ENCODE peak calls at places on chromosome 12, in ten cellular contexts. U, G, T, W, X, A, L, Y, J and P are unnamed samples.

GRCh38 chr12:115916910-115917668 is 360.4 kb downstream of the MED13L start:
- DNase-seq in U (peak), G (peak), T (peak), W (peak), X (no peak), A (peak), L (peak), Y (peak), J (peak), P (peak)

GRCh38 chr12:14510574-14510973 is 57.1 kb downstream of the PLBD1 start:
- DNase-seq in U (no peak), G (no peak), T (no peak), W (no peak), X (no peak), A (no peak), L (no peak), Y (no peak), J (no peak), P (no peak)

GRCh38 chr12:70719672-70720420 is 82.6 kb upstream of the PTPRB start:
- DNase-seq in U (no peak), G (no peak), T (peak), W (peak), X (peak), A (no peak), L (no peak), Y (peak), J (peak), P (peak)

GRCh38 chr12:46219892-46220655 is 48.8 kb downstream of the SLC38A1 start:
- DNase-seq in U (no peak), G (peak), T (no peak), W (peak), X (peak), A (peak), L (no peak), Y (no peak), J (no peak), P (peak)

GRCh38 chr12:7915911-7916403 is 20.0 kb downstream of the SLC2A3 start:
- DNase-seq in U (no peak), G (no peak), T (no peak), W (no peak), X (no peak), A (no peak), L (no peak), Y (no peak), J (no peak), P (no peak)

GRCh38 chr12:58174316-58174715 is 232.9 kb downstream of the ATP23 start:
- DNase-seq in U (no peak), G (no peak), T (no peak), W (no peak), X (no peak), A (no peak), L (no peak), Y (no peak), J (no peak), P (peak)

GRCh38 chr12:25975682-25976081 is 17.2 kb downstream of the RASSF8 start:
- DNase-seq in U (no peak), G (no peak), T (no peak), W (no peak), X (no peak), A (no peak), L (no peak), Y (no peak), J (no peak), P (no peak)

GRCh38 chr12:132052191-132052932 is 91.8 kb downstream of the DDX51 start:
- DNase-seq in U (no peak), G (no peak), T (no peak), W (no peak), X (no peak), A (no peak), L (no peak), Y (no peak), J (no peak), P (no peak)

GRCh38 chr12:114774181-114774580 is 90.2 kb upstream of the TBX3 start:
- DNase-seq in U (no peak), G (no peak), T (no peak), W (peak), X (peak), A (peak), L (no peak), Y (no peak), J (no peak), P (no peak)

GRCh38 chr12:58916891-58917570 is 3.3 kb downstream of the LRIG3 start:
- DNase-seq in U (no peak), G (peak), T (no peak), W (no peak), X (peak), A (no peak), L (peak), Y (no peak), J (no peak), P (peak)

GRCh38 chr12:1047898-1048660 is 57.1 kb downstream of the ERC1 start:
- DNase-seq in U (no peak), G (no peak), T (no peak), W (no peak), X (no peak), A (no peak), L (no peak), Y (no peak), J (no peak), P (peak)

GRCh38 chr12:65925626-65926025 is 101.3 kb downstream of the HMGA2 start:
- DNase-seq in U (no peak), G (no peak), T (no peak), W (no peak), X (no peak), A (no peak), L (no peak), Y (no peak), J (no peak), P (peak)

GRCh38 chr12:53051058-53051880 is 1.4 kb downstream of the TNS2 start:
- DNase-seq in U (peak), G (peak), T (peak), W (peak), X (peak), A (no peak), L (peak), Y (peak), J (peak), P (peak)

GRCh38 chr12:51593539-51593938 is 2.5 kb downstream of the SCN8A start:
- DNase-seq in U (no peak), G (peak), T (no peak), W (no peak), X (peak), A (no peak), L (no peak), Y (no peak), J (peak), P (peak)

GRCh38 chr12:46267618-46268348 is 1.1 kb downstream of the SLC38A1 start:
- DNase-seq in U (peak), G (no peak), T (peak), W (peak), X (peak), A (no peak), L (no peak), Y (no peak), J (no peak), P (peak)

GRCh38 chr12:122965851-122966742 is at the start of gene ABCB9:
- DNase-seq in U (peak), G (peak), T (peak), W (peak), X (peak), A (peak), L (peak), Y (peak), J (peak), P (peak)
- TF ChIP-seq POLR2A in U (no peak), G (peak), T (peak), W (peak), X (peak), A (peak), L (peak), Y (no peak), J (no peak), P (peak)

GRCh38 chr12:93442411-93443340 is 929 bp upstream of the UBE2N start:
- DNase-seq in U (no peak), G (no peak), T (no peak), W (no peak), X (peak), A (no peak), L (no peak), Y (no peak), J (no peak), P (no peak)
- TF ChIP-seq POLR2A in U (peak), G (peak), T (no peak), W (no peak), X (no peak), A (no peak), L (no peak), Y (no peak), J (no peak), P (no peak)

GRCh38 chr12:64549108-64549507 is 61.2 kb upstream of the RASSF3 start:
- DNase-seq in U (no peak), G (no peak), T (no peak), W (no peak), X (no peak), A (no peak), L (no peak), Y (no peak), J (no peak), P (no peak)

GRCh38 chr12:64544796-64545382 is 65.4 kb upstream of the RASSF3 start:
- DNase-seq in U (no peak), G (no peak), T (no peak), W (no peak), X (no peak), A (no peak), L (no peak), Y (no peak), J (no peak), P (no peak)

GRCh38 chr12:64556231-64556630 is 54.1 kb upstream of the RASSF3 start:
- DNase-seq in U (no peak), G (no peak), T (no peak), W (no peak), X (no peak), A (no peak), L (no peak), Y (peak), J (no peak), P (no peak)

GRCh38 chr12:64551676-64552075 is 58.6 kb upstream of the RASSF3 start:
- DNase-seq in U (no peak), G (no peak), T (no peak), W (no peak), X (no peak), A (no peak), L (peak), Y (peak), J (no peak), P (no peak)

DNA sequence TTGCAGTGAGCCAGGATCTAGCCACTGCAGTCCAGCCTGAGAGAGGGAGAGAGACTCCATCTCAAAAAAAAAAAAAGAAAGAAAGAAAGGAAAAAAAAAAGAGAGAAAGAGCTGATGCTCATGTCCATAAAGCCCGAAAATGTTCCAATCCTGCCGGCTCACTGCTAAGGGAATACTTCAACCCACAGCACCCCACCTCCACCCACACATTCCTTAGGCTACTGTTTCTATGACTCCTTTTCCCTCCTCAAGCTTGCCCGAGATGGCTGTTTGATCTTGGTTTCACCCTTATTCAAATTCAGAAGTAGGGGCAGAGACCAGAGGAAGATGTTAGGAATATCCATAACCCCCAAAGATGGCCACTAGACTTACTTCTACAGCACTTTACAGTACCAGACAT is 59.5 kb upstream of the RASSF3 start:
- DNase-seq in U (no peak), G (no peak), T (no peak), W (no peak), X (no peak), A (no peak), L (no peak), Y (peak), J (no peak), P (no peak)
- TF ChIP-seq POLR2A in U (no peak), G (no peak), T (no peak), W (no peak), X (no peak), A (no peak), L (no peak), Y (no peak), J (no peak), P (no peak)

GRCh38 chr12:108635997-108636808 is 2.5 kb upstream of the SELPLG start:
- DNase-seq in U (no peak), G (no peak), T (no peak), W (no peak), X (no peak), A (no peak), L (no peak), Y (no peak), J (peak), P (no peak)

GRCh38 chr12:108635201-108635996 is 1.7 kb upstream of the SELPLG start:
- DNase-seq in U (no peak), G (peak), T (no peak), W (no peak), X (peak), A (no peak), L (no peak), Y (no peak), J (peak), P (no peak)

GRCh38 chr12:108633534-108634224 is at the start of gene SELPLG:
- DNase-seq in U (no peak), G (peak), T (no peak), W (no peak), X (no peak), A (no peak), L (no peak), Y (peak), J (peak), P (no peak)

GRCh38 chr12:108633081-108633533 is 587 bp downstream of the SELPLG start:
- DNase-seq in U (no peak), G (no peak), T (no peak), W (no peak), X (no peak), A (no peak), L (no peak), Y (peak), J (peak), P (no peak)

GRCh38 chr12:108634225-108634795 is 616 bp upstream of the SELPLG start:
- DNase-seq in U (no peak), G (peak), T (no peak), W (peak), X (no peak), A (no peak), L (no peak), Y (no peak), J (peak), P (no peak)
- TF ChIP-seq POLR2A in U (no peak), G (no peak), T (no peak), W (no peak), X (no peak), A (no peak), L (no peak), Y (no peak), J (no peak), P (no peak)

GRCh38 chr12:11724888-11725310 is 75.4 kb downstream of the ETV6 start:
- DNase-seq in U (no peak), G (no peak), T (no peak), W (no peak), X (peak), A (no peak), L (peak), Y (no peak), J (no peak), P (peak)

GRCh38 chr12:11727133-11727664 is 77.7 kb downstream of the ETV6 start:
- DNase-seq in U (no peak), G (no peak), T (no peak), W (no peak), X (no peak), A (no peak), L (no peak), Y (no peak), J (no peak), P (no peak)

GRCh38 chr12:11726659-11727058 is 77.2 kb downstream of the ETV6 start:
- DNase-seq in U (no peak), G (no peak), T (no peak), W (no peak), X (no peak), A (no peak), L (no peak), Y (no peak), J (no peak), P (no peak)

GRCh38 chr12:11723993-11724392 is 74.5 kb downstream of the ETV6 start:
- DNase-seq in U (no peak), G (no peak), T (no peak), W (no peak), X (peak), A (no peak), L (no peak), Y (no peak), J (no peak), P (no peak)

GRCh38 chr12:11725616-11726015 is 76.1 kb downstream of the ETV6 start:
- DNase-seq in U (no peak), G (no peak), T (no peak), W (no peak), X (peak), A (no peak), L (no peak), Y (no peak), J (no peak), P (no peak)
- TF ChIP-seq POLR2A in U (no peak), G (no peak), T (no peak), W (no peak), X (no peak), A (no peak), L (no peak), Y (no peak), J (no peak), P (no peak)

GRCh38 chr12:119694111-119694510 is 26.2 kb downstream of the PRKAB1 start:
- DNase-seq in U (no peak), G (no peak), T (no peak), W (no peak), X (no peak), A (no peak), L (no peak), Y (no peak), J (no peak), P (no peak)

GRCh38 chr12:119695034-119695433 is 27.1 kb downstream of the PRKAB1 start:
- DNase-seq in U (no peak), G (no peak), T (no peak), W (peak), X (no peak), A (no peak), L (no peak), Y (no peak), J (no peak), P (no peak)

GRCh38 chr12:119700078-119700477 is 32.1 kb downstream of the PRKAB1 start:
- DNase-seq in U (no peak), G (no peak), T (no peak), W (no peak), X (no peak), A (no peak), L (no peak), Y (no peak), J (no peak), P (no peak)

GRCh38 chr12:119699199-119699765 is 31.3 kb downstream of the PRKAB1 start:
- DNase-seq in U (no peak), G (no peak), T (no peak), W (no peak), X (no peak), A (no peak), L (no peak), Y (no peak), J (no peak), P (no peak)

DNA sequence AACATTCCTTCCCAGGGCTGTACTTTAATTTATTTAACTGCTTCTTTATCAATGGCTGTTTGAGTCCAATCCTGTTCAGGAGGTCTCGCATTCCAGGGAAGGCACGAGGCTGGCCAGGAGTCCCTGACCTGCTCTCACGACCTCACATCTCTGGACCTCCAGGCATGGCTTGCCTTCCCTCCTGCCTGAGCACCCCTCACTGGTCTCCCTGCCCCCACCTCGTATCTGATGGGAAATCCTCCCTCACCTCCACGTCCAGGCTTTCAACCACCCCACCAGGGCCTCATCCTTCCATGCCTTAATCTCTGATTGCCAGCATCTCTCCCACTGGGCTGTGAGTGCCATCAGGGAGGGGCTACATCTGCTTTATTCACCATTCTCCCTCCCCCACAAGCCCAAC is 29.0 kb downstream of the PRKAB1 start:
- DNase-seq in U (no peak), G (no peak), T (no peak), W (no peak), X (no peak), A (no peak), L (no peak), Y (no peak), J (no peak), P (no peak)
- TF ChIP-seq POLR2A in U (no peak), G (no peak), T (no peak), W (no peak), X (no peak), A (no peak), L (no peak), Y (no peak), J (no peak), P (no peak)